ENCODE peak calls at places on chromosomes 4 and X, in seven cellular contexts. Z is Calu3; C is foreskin keratinocyte; X is body of pancreas; U is heart left ventricle; S is CD8-positive, alpha-beta T cell; T is heart right ventricle. Q is an unnamed sample.

GRCh38 chrX:8245411-8245810 is 74.3 kb upstream of the VCX2 start:
- DNase-seq in Z (no peak), C (no peak), X (no peak), U (no peak), S (no peak), T (no peak), Q (no peak)

GRCh38 chrX:71143508-71143907 is 1.1 kb upstream of the NLGN3 start:
- DNase-seq in Z (no peak), C (no peak), X (peak), U (peak), S (no peak), T (no peak), Q (no peak)

GRCh38 chr4:1531683-1532548 is 125.7 kb upstream of the NKX1-1 start:
- DNase-seq in Z (no peak), C (no peak), X (no peak), U (no peak), S (peak), T (peak), Q (no peak)

GRCh38 chrX:9622128-9622527 is 143.5 kb downstream of the GPR143 start:
- DNase-seq in Z (no peak), C (no peak), X (no peak), U (no peak), S (no peak), T (no peak), Q (no peak)

GRCh38 chr4:136036744-136037143 is 1495.5 kb downstream of the PCDH18 start:
- DNase-seq in Z (no peak), C (peak), X (no peak), U (no peak), S (no peak), T (no peak), Q (no peak)

GRCh38 chrX:19893722-19894121 is 6.3 kb upstream of the SH3KBP1 start:
- DNase-seq in Z (no peak), C (no peak), X (no peak), U (no peak), S (no peak), T (no peak), Q (no peak)

GRCh38 chr4:165931741-165932140 is 58.7 kb downstream of the TLL1 start:
- DNase-seq in Z (no peak), C (no peak), X (no peak), U (no peak), S (no peak), T (no peak), Q (no peak)

GRCh38 chrX:48827654-48827968 is 1.3 kb downstream of the ERAS start:
- DNase-seq in Z (no peak), C (no peak), X (no peak), U (no peak), S (no peak), T (no peak), Q (no peak)

GRCh38 chrX:22053486-22053885 is 21.4 kb downstream of the PHEX start:
- DNase-seq in Z (no peak), C (no peak), X (no peak), U (no peak), S (no peak), T (no peak), Q (no peak)

GRCh38 chrX:66638591-66639500 is at the start of gene EDA2R:
- DNase-seq in Z (no peak), C (peak), X (peak), U (peak), S (peak), T (no peak), Q (no peak)

GRCh38 chrX:6644411-6644810 is 109.5 kb upstream of the VCX3A start:
- DNase-seq in Z (no peak), C (no peak), X (no peak), U (no peak), S (no peak), T (no peak), Q (no peak)

GRCh38 chr4:25535278-25535677 is 120.4 kb upstream of the SLC34A2 start:
- DNase-seq in Z (peak), C (no peak), X (peak), U (no peak), S (no peak), T (no peak), Q (no peak)

GRCh38 chr4:101419324-101420135 is 72.2 kb upstream of the PPP3CA start:
- DNase-seq in Z (no peak), C (no peak), X (no peak), U (no peak), S (no peak), T (no peak), Q (no peak)

GRCh38 chrX:12162420-12162819 is 24.1 kb downstream of the FRMPD4 start:
- DNase-seq in Z (no peak), C (no peak), X (no peak), U (no peak), S (no peak), T (no peak), Q (no peak)

GRCh38 chr4:153081693-153082092 is 122.5 kb upstream of the TRIM2 start:
- DNase-seq in Z (no peak), C (no peak), X (no peak), U (no peak), S (no peak), T (no peak), Q (no peak)

GRCh38 chr4:92969650-92970370 is 666.0 kb downstream of the GRID2 start:
- DNase-seq in Z (no peak), C (peak), X (peak), U (no peak), S (no peak), T (no peak), Q (no peak)

GRCh38 chrX:136271300-136271699 is 20.1 kb upstream of the MAP7D3 start:
- DNase-seq in Z (no peak), C (no peak), X (no peak), U (no peak), S (no peak), T (no peak), Q (no peak)

GRCh38 chr4:133148690-133149363 is at the start of gene PCDH10:
- DNase-seq in Z (no peak), C (peak), X (peak), U (peak), S (no peak), T (peak), Q (no peak)

GRCh38 chr4:25863347-25863784 is 578 bp upstream of the SEL1L3 start:
- DNase-seq in Z (peak), C (no peak), X (peak), U (no peak), S (no peak), T (peak), Q (no peak)

GRCh38 chr4:40963912-40964478 is 214.2 kb downstream of the NSUN7 start:
- DNase-seq in Z (no peak), C (no peak), X (no peak), U (no peak), S (no peak), T (no peak), Q (no peak)

GRCh38 chr4:15149842-15150592 is 147.7 kb downstream of the CPEB2 start:
- DNase-seq in Z (peak), C (no peak), X (peak), U (peak), S (no peak), T (peak), Q (no peak)

GRCh38 chr4:145186719-145187118 is 6.3 kb upstream of the OTUD4 start:
- DNase-seq in Z (no peak), C (no peak), X (no peak), U (no peak), S (no peak), T (no peak), Q (no peak)

GRCh38 chrX:71650333-71650969 is 16.9 kb upstream of the LOC101059915 start:
- DNase-seq in Z (no peak), C (no peak), X (no peak), U (no peak), S (peak), T (no peak), Q (no peak)

GRCh38 chr4:7487464-7487863 is 52.7 kb upstream of the PSAPL1 start:
- DNase-seq in Z (no peak), C (no peak), X (no peak), U (no peak), S (no peak), T (no peak), Q (no peak)

GRCh38 chr4:22391548-22391947 is 124.3 kb downstream of the ADGRA3 start:
- DNase-seq in Z (no peak), C (no peak), X (no peak), U (no peak), S (no peak), T (no peak), Q (no peak)

GRCh38 chrX:110145854-110146253 is 142.9 kb downstream of the TMEM164 start:
- DNase-seq in Z (peak), C (no peak), X (peak), U (no peak), S (no peak), T (no peak), Q (no peak)

GRCh38 chr4:156830356-156830755 is 141.2 kb downstream of the PDGFC start:
- DNase-seq in Z (no peak), C (no peak), X (no peak), U (no peak), S (no peak), T (no peak), Q (no peak)

GRCh38 chr4:121070696-121071639 is 1.4 kb downstream of the NDNF start:
- DNase-seq in Z (peak), C (no peak), X (peak), U (peak), S (peak), T (peak), Q (no peak)
- TF ChIP-seq CTCF in Z (peak), C (peak), X (no peak), U (peak), S (no peak), T (peak), Q (no peak)

DNA sequence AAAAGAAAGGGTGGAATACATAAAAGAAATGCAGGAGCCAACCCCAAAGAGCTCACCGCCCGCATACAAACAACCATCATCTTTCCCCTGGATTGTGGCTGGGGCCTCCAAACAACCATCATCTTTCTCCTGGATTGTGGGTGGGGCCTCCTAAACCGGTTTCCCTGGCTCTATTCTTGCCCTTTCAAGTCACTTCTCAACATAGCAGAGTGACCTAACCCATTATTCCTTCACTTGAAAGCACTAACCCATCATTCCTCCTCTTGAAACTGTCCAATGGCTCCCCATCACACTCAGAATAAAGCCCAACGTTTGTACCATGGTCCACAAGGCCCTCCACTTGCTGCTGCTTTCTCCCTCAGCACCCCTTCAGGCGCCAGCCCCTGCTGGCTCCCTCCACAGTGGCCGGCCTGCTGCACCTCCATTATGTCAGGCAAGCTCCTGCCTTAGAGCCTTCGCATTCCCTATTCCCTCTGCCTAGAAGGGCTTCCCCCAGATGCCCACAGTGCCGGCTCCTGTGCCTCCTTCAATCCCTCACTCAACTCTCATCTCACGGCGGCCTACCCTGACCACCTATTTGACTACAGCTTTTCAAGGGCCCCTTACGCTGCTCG is 24.1 kb downstream of the SMIM43 start:
- DNase-seq in Z (no peak), C (no peak), X (no peak), U (no peak), S (no peak), T (no peak), Q (no peak)
- TF ChIP-seq CTCF in Z (no peak), C (no peak), X (no peak), U (no peak), S (no peak), T (no peak), Q (no peak)

GRCh38 chr4:128309585-128309984 is 22.0 kb upstream of the PGRMC2 start:
- DNase-seq in Z (no peak), C (no peak), X (no peak), U (no peak), S (no peak), T (no peak), Q (no peak)

GRCh38 chr4:128308986-128309385 is 21.4 kb upstream of the PGRMC2 start:
- DNase-seq in Z (no peak), C (no peak), X (no peak), U (no peak), S (no peak), T (no peak), Q (no peak)

GRCh38 chr4:128311659-128312392 is 24.2 kb upstream of the PGRMC2 start:
- DNase-seq in Z (peak), C (peak), X (peak), U (no peak), S (no peak), T (no peak), Q (no peak)

GRCh38 chr4:128306992-128307581 is 19.5 kb upstream of the PGRMC2 start:
- DNase-seq in Z (no peak), C (no peak), X (peak), U (no peak), S (no peak), T (no peak), Q (no peak)

DNA sequence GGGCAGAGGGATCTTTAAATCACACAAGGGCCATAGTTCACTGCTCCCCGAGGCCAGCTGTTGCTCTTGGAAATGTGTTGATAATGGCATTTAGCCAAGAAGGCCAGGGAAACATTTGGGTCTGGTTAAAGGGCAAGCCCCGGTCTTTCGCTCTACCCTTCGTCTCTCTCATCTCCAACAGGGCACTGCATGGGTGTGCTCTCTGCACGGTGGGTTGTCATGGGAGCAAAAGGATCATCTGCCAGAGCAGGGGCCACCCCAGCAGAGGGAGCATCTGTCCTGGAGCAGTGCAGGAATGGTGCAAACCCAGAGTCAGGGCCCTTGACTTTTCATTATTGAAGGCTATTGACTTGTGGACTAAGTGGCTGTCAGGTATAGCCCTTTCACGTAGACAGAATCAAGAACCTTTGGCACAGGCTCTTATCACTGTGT is 22.7 kb upstream of the PGRMC2 start:
- DNase-seq in Z (peak), C (no peak), X (peak), U (peak), S (no peak), T (peak), Q (no peak)
- TF ChIP-seq CTCF in Z (no peak), C (peak), X (no peak), U (peak), S (no peak), T (peak), Q (no peak)

GRCh38 chrX:40169193-40170086 is 71.7 kb upstream of the BCOR start:
- DNase-seq in Z (peak), C (no peak), X (peak), U (no peak), S (peak), T (no peak), Q (peak)
- TF ChIP-seq CTCF in Z (peak), C (peak), X (no peak), U (peak), S (peak), T (no peak), Q (no peak)

GRCh38 chr4:151313306-151314028 is 11.9 kb downstream of the SH3D19 start:
- DNase-seq in Z (peak), C (no peak), X (no peak), U (no peak), S (no peak), T (no peak), Q (no peak)
- TF ChIP-seq CTCF in Z (no peak), C (no peak), X (no peak), U (no peak), S (no peak), T (no peak), Q (no peak)

DNA sequence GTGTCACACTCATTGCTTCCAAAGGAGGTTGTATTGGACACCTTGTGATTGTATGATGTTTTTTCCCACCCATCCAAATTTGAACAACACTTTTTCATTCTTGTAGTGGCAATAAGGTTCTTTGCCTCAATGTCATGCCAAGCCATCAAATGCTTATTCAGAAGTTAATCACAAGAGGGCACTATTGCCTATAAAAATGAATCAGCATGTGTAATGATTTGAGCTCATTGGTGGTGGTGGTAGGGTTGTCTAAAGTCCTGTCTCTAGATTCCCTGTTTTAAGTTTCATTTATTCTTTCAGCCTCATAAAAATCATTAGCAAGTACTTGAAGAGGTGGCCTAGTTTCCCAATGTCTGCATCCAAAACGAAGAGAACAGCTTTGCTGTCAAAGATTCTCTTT is 37.0 kb downstream of the IRS4 start:
- DNase-seq in Z (no peak), C (no peak), X (peak), U (no peak), S (no peak), T (no peak), Q (no peak)
- TF ChIP-seq CTCF in Z (no peak), C (peak), X (peak), U (peak), S (no peak), T (no peak), Q (no peak)

DNA sequence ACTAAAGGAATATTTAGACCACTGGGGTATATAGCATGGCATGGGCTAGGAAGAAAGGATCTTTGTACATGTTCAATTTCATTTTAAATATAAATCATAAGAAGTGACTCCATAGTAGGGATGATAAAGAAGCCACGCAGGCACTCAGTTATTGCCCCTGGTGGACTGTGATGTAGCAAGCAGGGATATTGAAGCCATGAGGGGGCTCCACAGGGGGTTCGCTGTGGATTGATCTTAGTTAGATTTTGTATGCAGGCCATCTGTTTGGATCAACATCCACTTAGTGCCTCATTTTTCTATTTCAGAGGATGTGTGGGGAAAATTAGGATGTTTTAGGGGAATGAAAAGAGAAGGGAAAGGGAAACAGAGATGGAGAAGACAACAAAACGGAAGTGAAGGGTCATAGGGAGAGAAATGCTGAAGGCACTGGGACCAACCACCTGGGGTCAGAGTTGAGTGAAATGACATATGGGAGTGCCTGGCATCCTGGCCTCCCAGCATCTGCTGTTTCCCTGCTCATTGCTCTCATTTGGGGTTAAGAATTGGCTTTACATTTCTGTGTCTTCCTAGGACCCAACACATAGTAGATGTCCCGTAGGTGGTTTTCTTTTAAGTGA is 11.2 kb upstream of the FREM3 start:
- DNase-seq in Z (no peak), C (no peak), X (no peak), U (no peak), S (no peak), T (no peak), Q (no peak)
- TF ChIP-seq CTCF in Z (no peak), C (no peak), X (no peak), U (no peak), S (no peak), T (no peak), Q (no peak)

DNA sequence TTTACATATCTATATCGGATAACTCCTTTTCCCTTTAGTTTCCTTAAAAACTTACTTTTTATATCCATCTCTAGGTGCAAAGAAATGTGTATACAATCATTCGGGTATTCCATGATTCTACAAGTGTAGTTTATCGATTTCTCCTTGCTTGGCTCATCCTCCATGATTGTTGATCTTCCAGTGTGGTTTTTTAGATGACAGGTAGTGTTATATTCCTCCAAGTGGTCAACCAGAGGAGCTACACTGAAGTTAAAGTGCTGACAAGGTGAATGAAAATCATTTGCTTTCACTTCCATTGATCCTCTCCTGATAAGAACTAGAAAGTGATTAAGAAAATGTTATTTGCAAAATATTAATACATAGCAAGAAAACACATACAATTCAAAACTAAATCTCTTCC is 38.5 kb downstream of the TMEM156 start:
- DNase-seq in Z (no peak), C (no peak), X (no peak), U (no peak), S (no peak), T (no peak), Q (no peak)
- TF ChIP-seq CTCF in Z (no peak), C (peak), X (no peak), U (no peak), S (no peak), T (no peak), Q (no peak)

GRCh38 chr4:111631157-111631999 is 513.9 kb upstream of the FAM241A start:
- DNase-seq in Z (no peak), C (no peak), X (no peak), U (no peak), S (no peak), T (no peak), Q (no peak)
- TF ChIP-seq CTCF in Z (no peak), C (peak), X (no peak), U (peak), S (no peak), T (no peak), Q (no peak)

Q was measured in activated B cell treated with CpG ODN at 0.5 μM for 24 hours.